ENCODE peak calls at places on chromosomes 6 and 20, in six cellular contexts. J, I, Q, U, V and Y are unnamed samples.
A peak's percentile ranks its signal among the peaks of the same experiment; 100 is the strongest.

GRCh38 chr20:23143098-23143497 is 57.0 kb upstream of the CD93 start:
- DNase-seq in J (peak; percentile 57), U (no peak), Q (peak; percentile 81), V (no peak), I (peak; percentile 88), Y (peak; percentile 89)

GRCh38 chr6:170372380-170373325 is 66.1 kb downstream of the FAM120B start:
- DNase-seq in Q (no peak), V (no peak), I (peak; percentile 35), U (no peak), J (no peak), Y (no peak)

GRCh38 chr6:42292002-42292735 is 74.5 kb upstream of the MRPS10 start:
- DNase-seq in V (no peak), U (no peak), Q (peak; percentile 62), J (peak; percentile 69), I (peak; percentile 87), Y (peak; percentile 89)

GRCh38 chr20:1945134-1945618 is 48.7 kb downstream of the PDYN start:
- DNase-seq in V (peak; percentile 86), I (no peak), Q (peak; percentile 47), J (no peak), U (no peak), Y (peak; percentile 98)

GRCh38 chr6:150142657-150143501 is at the start of gene PPP1R14C:
- DNase-seq in Q (no peak), I (peak; percentile 44), J (no peak), U (no peak), V (no peak), Y (peak; percentile 65)

GRCh38 chr6:25700841-25701240 is 48.8 kb downstream of the SCGN start:
- DNase-seq in Q (no peak), I (no peak), U (no peak), V (no peak), J (no peak), Y (no peak)

GRCh38 chr6:56145616-56146015 is 101.8 kb downstream of the COL21A1 start:
- DNase-seq in Q (peak; percentile 33), U (no peak), I (no peak), J (no peak), V (no peak), Y (no peak)

GRCh38 chr6:75422024-75422639 is 71.5 kb downstream of the FILIP1 start:
- DNase-seq in Q (peak; percentile 74), J (no peak), U (no peak), I (no peak), V (no peak), Y (peak; percentile 8)

GRCh38 chr6:37696841-37697735 is 595 bp downstream of the MDGA1 start:
- DNase-seq in V (peak; percentile 83), Q (no peak), J (peak; percentile 38), I (no peak), U (peak; percentile 35), Y (no peak)

GRCh38 chr20:48463916-48464315 is 363.9 kb downstream of the PREX1 start:
- DNase-seq in V (peak; percentile 40), J (no peak), Q (peak; percentile 42), U (no peak), I (peak; percentile 20), Y (no peak)

GRCh38 chr20:56628015-56628872 is 862 bp upstream of the TFAP2C start:
- DNase-seq in I (peak; percentile 45), J (no peak), V (no peak), Q (no peak), U (no peak), Y (no peak)

GRCh38 chr6:67345946-67346345 is 1289.1 kb upstream of the ADGRB3 start:
- DNase-seq in I (no peak), V (no peak), J (no peak), U (no peak), Q (no peak), Y (peak; percentile 89)

GRCh38 chr6:34953084-34954025 is 64.3 kb downstream of the ANKS1A start:
- DNase-seq in I (peak; percentile 92), U (no peak), V (no peak), J (no peak), Q (peak; percentile 68), Y (peak; percentile 62)

GRCh38 chr20:48338717-48339116 is 489.1 kb downstream of the PREX1 start:
- DNase-seq in I (no peak), J (no peak), U (no peak), Q (peak; percentile 57), V (no peak), Y (peak; percentile 1)

GRCh38 chr6:119310486-119311036 is 39.0 kb downstream of the MAN1A1 start:
- DNase-seq in U (no peak), I (peak; percentile 19), V (no peak), J (no peak), Q (peak; percentile 29), Y (no peak)

GRCh38 chr6:36759177-36759757 is 61.6 kb downstream of the RAB44 start:
- DNase-seq in V (peak; percentile 96), U (peak; percentile 79), Q (peak; percentile 75), J (peak; percentile 87), I (peak; percentile 83), Y (peak; percentile 70)

GRCh38 chr6:25499851-25500250 is 152.2 kb upstream of the SCGN start:
- DNase-seq in J (no peak), U (no peak), Q (no peak), I (peak; percentile 90), V (no peak), Y (no peak)

GRCh38 chr6:108728826-108729225 is 119.4 kb upstream of the ARMC2 start:
- DNase-seq in I (no peak), V (no peak), U (no peak), J (no peak), Q (no peak), Y (no peak)

GRCh38 chr6:41163419-41163717 is 452 bp upstream of the TREM2 start:
- DNase-seq in I (no peak), U (no peak), V (no peak), J (no peak), Q (no peak), Y (no peak)

GRCh38 chr6:130912451-130912850 is 85.2 kb downstream of the SMLR1 start:
- DNase-seq in V (no peak), Q (peak; percentile 23), J (no peak), U (no peak), I (no peak), Y (no peak)

GRCh38 chr6:47922391-47922790 is 140.6 kb downstream of the OPN5 start:
- DNase-seq in I (no peak), V (no peak), U (no peak), J (no peak), Q (peak; percentile 31), Y (no peak)

GRCh38 chr20:53319200-53319599 is 274.4 kb downstream of the ZNF217 start:
- DNase-seq in J (no peak), Q (no peak), I (no peak), U (no peak), V (no peak), Y (no peak)

GRCh38 chr20:53319716-53320115 is 273.9 kb downstream of the ZNF217 start:
- DNase-seq in U (no peak), Q (no peak), J (no peak), V (no peak), I (no peak), Y (no peak)

GRCh38 chr20:53321596-53321995 is 272.0 kb downstream of the ZNF217 start:
- DNase-seq in V (no peak), J (no peak), U (no peak), Q (no peak), I (no peak), Y (no peak)

DNA sequence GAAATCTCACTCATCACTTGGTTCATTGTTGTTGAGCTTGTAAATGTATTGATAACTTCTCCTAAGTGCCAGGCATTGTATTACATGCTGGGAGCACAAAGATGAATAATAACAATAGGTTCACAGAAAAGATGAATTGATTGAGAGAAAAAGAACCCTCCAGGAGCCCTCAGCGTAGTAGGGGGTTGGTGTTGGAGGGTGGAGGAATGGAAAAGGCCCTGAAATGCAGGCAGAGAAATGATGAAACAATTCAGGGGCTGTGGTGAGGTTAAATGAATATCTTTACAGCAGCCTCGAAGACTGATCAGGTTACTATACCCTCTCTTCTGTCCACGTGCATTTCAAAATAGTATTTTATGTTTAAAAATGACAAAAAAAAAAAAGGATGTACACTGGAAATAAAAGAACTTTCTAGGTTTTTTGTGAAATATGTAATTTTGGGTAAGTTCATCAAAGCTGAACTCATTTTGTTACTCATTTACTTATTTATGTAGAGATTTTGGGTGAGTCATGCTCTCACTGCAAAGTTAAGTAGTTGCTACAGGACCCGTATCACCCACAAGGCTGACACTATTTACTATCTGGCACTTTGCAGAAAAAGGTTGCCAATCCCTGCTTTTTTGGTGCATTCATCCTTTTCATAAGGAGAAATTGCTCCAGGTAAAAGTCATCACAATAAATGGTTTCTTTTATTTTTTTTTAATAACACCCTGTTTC is 277.3 kb downstream of the ZNF217 start:
- DNase-seq in V (no peak), J (no peak), I (no peak), U (no peak), Q (peak; percentile 47), Y (no peak)
- TF ChIP-seq CTCF in V (no peak), J (no peak), I (no peak), U (no peak), Q (no peak), Y (no peak)

DNA sequence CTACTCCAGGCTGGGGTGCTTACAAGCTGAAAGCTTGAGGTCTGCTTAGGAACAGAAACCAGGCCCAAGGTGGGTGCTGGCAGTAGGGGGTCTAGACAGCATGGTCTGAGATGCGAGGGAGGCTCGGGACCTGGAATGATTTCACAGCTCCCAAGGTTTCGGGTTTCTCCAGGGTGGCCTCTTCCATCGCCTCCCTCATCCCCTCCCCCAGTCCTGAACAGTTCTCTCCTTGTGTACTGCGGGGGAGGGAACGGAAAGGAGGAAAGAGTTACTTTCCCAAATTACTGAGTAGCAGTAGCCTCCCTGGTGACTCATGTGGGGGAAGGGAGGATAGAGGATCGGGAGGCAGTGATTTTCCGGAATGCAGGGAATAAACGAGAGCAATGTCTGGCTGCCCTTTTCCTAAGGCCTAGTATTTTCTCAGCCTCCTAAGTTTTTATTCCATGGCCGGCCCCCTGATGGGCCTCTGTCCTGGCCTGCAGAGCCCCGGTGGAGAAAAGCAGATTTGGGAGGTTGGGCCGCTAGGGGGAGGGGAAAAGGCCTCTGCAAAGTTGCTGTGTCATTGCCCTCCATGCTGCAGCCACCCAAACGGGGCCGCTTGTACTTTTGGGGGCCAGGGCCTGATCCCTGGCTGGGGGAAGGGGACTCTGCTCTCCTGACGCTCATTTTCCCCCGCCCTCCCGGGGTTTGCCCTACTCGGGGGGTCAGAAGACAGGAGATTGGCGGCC is 1.5 kb downstream of the BRD2 start:
- DNase-seq in I (peak; percentile 99), J (peak; percentile 91), Q (peak; percentile 97), U (peak; percentile 62), V (peak; percentile 92), Y (peak; percentile 99)
- TF ChIP-seq CTCF in I (peak; percentile 19), J (peak; percentile 19), Q (peak; percentile 28), U (peak; percentile 52), V (peak; percentile 72), Y (no peak)

DNA sequence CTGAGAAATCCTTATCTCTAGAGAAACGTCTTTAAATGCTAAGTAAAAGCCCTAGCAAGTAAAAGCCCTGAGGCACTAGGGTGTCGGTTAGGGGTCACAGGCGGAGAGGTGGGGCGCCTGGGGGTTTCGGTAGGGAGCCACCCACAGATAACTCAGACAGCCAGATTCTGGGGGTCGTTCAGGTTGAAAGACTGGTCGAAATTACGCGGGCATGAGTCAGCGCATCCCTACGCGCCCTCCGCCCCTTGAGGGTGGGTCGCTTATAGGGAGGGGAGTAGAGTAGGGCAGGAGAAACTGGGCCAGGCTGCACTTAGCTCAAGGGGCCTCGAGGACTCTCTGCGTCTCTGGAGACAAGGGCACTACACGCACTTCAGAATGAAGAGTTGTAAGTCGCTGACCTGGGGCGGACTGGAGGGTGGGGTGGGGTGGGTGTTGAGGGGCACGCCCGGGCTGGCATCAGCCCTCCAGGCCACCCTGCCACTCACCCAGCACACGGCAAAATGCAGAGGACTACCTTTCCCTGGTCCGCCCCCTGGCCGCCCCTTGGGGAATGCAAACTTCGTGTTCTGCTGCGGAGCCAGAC is 598 bp upstream of the PPT2 start:
- DNase-seq in V (peak; percentile 79), Q (peak; percentile 45), U (no peak), J (no peak), I (peak; percentile 36), Y (no peak)
- TF ChIP-seq CTCF in V (peak; percentile 23), Q (no peak), U (no peak), J (no peak), I (no peak), Y (no peak)

GRCh38 chr6:132259070-132259469 is 142.2 kb downstream of the MOXD1 start:
- DNase-seq in V (no peak), J (no peak), I (peak; percentile 40), Q (peak; percentile 61), U (no peak), Y (peak; percentile 30)
- TF ChIP-seq CTCF in V (no peak), J (no peak), I (peak; percentile 59), Q (peak; percentile 38), U (no peak), Y (peak; percentile 28)